ENCODE peak calls at places on chromosomes 13 and 19, in five cellular contexts. I is neuronal stem cell, F is IMR-90, T is trophoblast cell, L is mesenchymal stem cell. J is an unnamed sample.

GRCh38 chr19:4455742-4456565 is 1.6 kb downstream of the UBXN6 start:
- DNase-seq in I (no peak), F (peak), T (no peak), L (peak), J (peak)

GRCh38 chr13:73061478-73062275 is 2.9 kb downstream of the KLF5 start:
- DNase-seq in I (no peak), F (no peak), T (no peak), L (no peak), J (peak)

GRCh38 chr19:50286443-50286842 is 42.7 kb downstream of the KCNC3 start:
- DNase-seq in I (no peak), F (no peak), T (no peak), L (no peak), J (no peak)

GRCh38 chr13:75442736-75443234 is 39.2 kb downstream of the TBC1D4 start:
- DNase-seq in I (no peak), F (peak), T (no peak), L (peak), J (no peak)

GRCh38 chr13:57813641-57814040 is 182.1 kb downstream of the PCDH17 start:
- DNase-seq in I (peak), F (no peak), T (no peak), L (no peak), J (peak)

GRCh38 chr13:103812966-103813365 is 746.7 kb upstream of the SLC10A2 start:
- DNase-seq in I (no peak), F (no peak), T (no peak), L (no peak), J (no peak)

GRCh38 chr13:97386832-97387486 is 47.0 kb upstream of the RAP2A start:
- DNase-seq in I (no peak), F (no peak), T (peak), L (no peak), J (no peak)

GRCh38 chr13:81568824-81569223 is 1227.9 kb upstream of the SPRY2 start:
- DNase-seq in I (no peak), F (no peak), T (no peak), L (no peak), J (no peak)

GRCh38 chr13:28530729-28531194 is 35.8 kb upstream of the FLT1 start:
- DNase-seq in I (no peak), F (no peak), T (no peak), L (peak), J (no peak)

GRCh38 chr19:19540707-19541515 is 2.8 kb downstream of the CILP2 start:
- DNase-seq in I (peak), F (no peak), T (peak), L (peak), J (peak)

GRCh38 chr19:31913103-31913710 is 432.2 kb upstream of the ZNF507 start:
- DNase-seq in I (no peak), F (no peak), T (no peak), L (no peak), J (peak)

GRCh38 chr13:25178070-25178469 is 6.0 kb upstream of the AMER2 start:
- DNase-seq in I (no peak), F (no peak), T (no peak), L (no peak), J (no peak)
- H4K8ac ChIP-seq in I (no peak), F (no peak), T (no peak), L (no peak), J (no peak)

DNA sequence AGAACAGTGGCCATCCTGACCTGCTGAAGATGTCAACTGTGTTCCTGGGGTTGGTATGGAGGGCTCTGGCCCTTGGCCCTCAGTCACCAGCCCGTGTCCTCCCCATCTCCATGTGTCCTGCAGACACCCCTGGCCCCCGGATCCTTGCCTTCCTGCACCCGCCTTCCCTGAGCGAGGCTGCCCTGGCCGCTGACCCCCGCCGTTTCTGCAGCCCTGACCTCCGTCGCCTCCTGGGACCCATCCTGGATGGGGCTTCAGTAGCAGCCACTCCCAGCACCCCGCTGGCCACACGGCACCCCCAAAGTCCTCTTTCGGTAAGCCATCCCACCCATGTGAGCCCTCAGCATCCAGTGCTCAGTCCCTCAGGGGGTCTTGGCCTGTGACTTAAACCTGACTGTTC is 24.8 kb downstream of the HIF3A start:
- DNase-seq in I (no peak), F (no peak), T (no peak), L (no peak), J (no peak)
- H4K8ac ChIP-seq in I (no peak), F (no peak), T (no peak), L (no peak), J (no peak)

GRCh38 chr19:20661150-20661819 is at the start of gene ZNF626:
- DNase-seq in I (peak), F (peak), T (peak), L (peak), J (peak)
- H4K8ac ChIP-seq in I (no peak), F (peak), T (peak), L (peak), J (no peak)

GRCh38 chr19:55342044-55342531 is 2.4 kb downstream of the KMT5C start:
- DNase-seq in I (no peak), F (no peak), T (no peak), L (no peak), J (no peak)
- H4K8ac ChIP-seq in I (no peak), F (no peak), T (no peak), L (no peak), J (no peak)

GRCh38 chr19:7327802-7328201 is 20.9 kb upstream of the ARHGEF18 start:
- DNase-seq in I (no peak), F (no peak), T (no peak), L (no peak), J (no peak)

GRCh38 chr19:7336321-7336973 is 12.3 kb upstream of the ARHGEF18 start:
- DNase-seq in I (no peak), F (no peak), T (no peak), L (no peak), J (no peak)

GRCh38 chr19:7328647-7329046 is 20.1 kb upstream of the ARHGEF18 start:
- DNase-seq in I (no peak), F (no peak), T (no peak), L (no peak), J (no peak)

GRCh38 chr19:7333198-7334118 is 15.3 kb upstream of the ARHGEF18 start:
- DNase-seq in I (no peak), F (no peak), T (no peak), L (no peak), J (no peak)

DNA sequence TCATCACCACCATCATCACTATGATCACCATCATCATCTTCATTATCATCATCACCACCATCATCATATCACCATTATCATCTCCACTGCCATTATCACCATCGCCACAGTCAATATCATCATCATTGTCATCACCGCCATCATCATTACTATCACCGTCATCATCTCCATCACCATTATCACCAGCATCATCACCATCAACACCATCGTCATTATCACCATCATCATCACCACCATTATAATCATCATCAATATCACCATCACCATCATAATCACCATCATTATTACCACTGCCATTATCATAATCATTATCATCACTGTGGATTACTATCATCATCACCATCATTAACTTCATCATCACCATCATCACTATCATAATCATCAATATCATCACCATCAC is 17.3 kb upstream of the ARHGEF18 start:
- DNase-seq in I (no peak), F (no peak), T (no peak), L (no peak), J (no peak)
- H4K8ac ChIP-seq in I (peak), F (no peak), T (no peak), L (no peak), J (no peak)

GRCh38 chr19:45581576-45581975 is 3.0 kb downstream of the OPA3 start:
- DNase-seq in I (no peak), F (no peak), T (peak), L (peak), J (no peak)
- H4K8ac ChIP-seq in I (no peak), F (no peak), T (no peak), L (no peak), J (no peak)

GRCh38 chr13:26992951-26993490 is 178.6 kb downstream of the USP12 start:
- DNase-seq in I (no peak), F (no peak), T (no peak), L (no peak), J (no peak)

GRCh38 chr13:26987614-26988013 is 184.0 kb downstream of the USP12 start:
- DNase-seq in I (no peak), F (no peak), T (no peak), L (no peak), J (no peak)

GRCh38 chr13:26988059-26988769 is 183.4 kb downstream of the USP12 start:
- DNase-seq in I (no peak), F (no peak), T (no peak), L (no peak), J (no peak)

GRCh38 chr13:26991508-26992181 is 180.0 kb downstream of the USP12 start:
- DNase-seq in I (no peak), F (peak), T (no peak), L (no peak), J (no peak)

DNA sequence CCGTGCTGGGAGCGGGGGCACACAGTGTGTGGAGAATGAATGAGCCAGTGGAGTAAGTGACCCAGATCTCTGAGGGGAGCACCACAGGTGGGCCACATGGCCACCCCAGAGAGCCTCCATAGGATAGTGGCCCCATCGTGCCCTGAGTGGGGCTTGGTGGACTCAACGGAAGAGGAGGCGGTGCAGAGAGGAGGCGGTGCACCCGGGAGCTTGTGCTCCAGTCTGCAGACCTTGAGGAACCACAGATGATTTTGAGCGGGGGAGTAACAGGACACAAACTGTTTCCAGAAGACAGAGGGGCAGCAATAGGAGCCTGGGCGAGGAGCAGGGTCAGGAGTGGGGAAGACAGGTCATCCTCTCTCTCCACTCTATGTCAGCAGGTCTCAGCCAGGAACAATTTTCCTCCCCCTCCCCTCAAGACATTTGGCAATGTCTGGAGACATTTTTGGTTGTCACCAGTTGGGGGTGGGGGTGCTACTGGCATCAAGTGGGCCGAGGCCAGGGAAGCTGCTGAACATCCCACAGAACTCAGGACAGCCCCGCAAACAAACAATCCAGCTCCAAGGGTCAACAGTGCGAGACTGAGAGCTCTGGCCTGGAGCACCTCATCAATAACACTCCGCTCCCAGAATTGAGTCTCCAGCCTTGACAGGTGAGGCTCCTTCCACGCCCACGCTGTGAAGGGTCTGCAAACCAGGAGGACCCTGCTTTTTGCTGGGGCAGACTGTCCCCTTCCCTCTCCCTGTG is 182.2 kb downstream of the USP12 start:
- DNase-seq in I (no peak), F (no peak), T (no peak), L (no peak), J (no peak)
- H4K8ac ChIP-seq in I (no peak), F (no peak), T (no peak), L (no peak), J (no peak)